ENCODE peak calls at places on chromosomes 16 and 17, in nine cellular contexts. G, H, Q, R, M, N, C, Z and L are unnamed samples.
A peak's percentile ranks its signal among the peaks of the same experiment; 100 is the strongest.

GRCh38 chr16:30183961-30184429 is 593 bp downstream of the CORO1A start:
- DNase-seq in G (no peak), Z (peak; percentile 90), Q (peak; percentile 93), R (peak; percentile 37), C (no peak), H (no peak), N (no peak), M (peak; percentile 53), L (peak; percentile 77)

GRCh38 chr17:33091271-33091670 is 99.6 kb downstream of the SPACA3 start:
- DNase-seq in G (no peak), C (no peak), Z (no peak), N (no peak), Q (no peak), R (no peak), H (peak; percentile 50), M (no peak), L (no peak)

GRCh38 chr16:70572050-70572925 is 48.7 kb downstream of the SF3B3 start:
- DNase-seq in G (no peak), H (no peak), M (no peak), N (no peak), R (no peak), Z (no peak), Q (no peak), C (no peak), L (peak; percentile 46)

GRCh38 chr16:75588716-75589115 is 22.5 kb downstream of the GABARAPL2 start:
- DNase-seq in H (no peak), R (no peak), Z (no peak), M (no peak), C (no peak), G (no peak), Q (no peak), N (no peak), L (no peak)

GRCh38 chr16:49836218-49836617 is 19.7 kb downstream of the ZNF423 start:
- DNase-seq in H (no peak), Z (no peak), R (no peak), Q (no peak), N (no peak), C (no peak), G (no peak), M (no peak), L (no peak)

GRCh38 chr16:10926094-10926493 is 16.2 kb downstream of the DEXI start:
- DNase-seq in M (no peak), C (no peak), Z (no peak), Q (no peak), H (no peak), G (no peak), R (no peak), N (no peak), L (no peak)

GRCh38 chr16:70258065-70258464 is 6.3 kb upstream of the EXOSC6 start:
- DNase-seq in H (no peak), Q (no peak), M (no peak), Z (no peak), C (no peak), R (no peak), N (no peak), G (no peak), L (peak; percentile 70)

GRCh38 chr17:75636381-75637142 is 3.3 kb downstream of the SMIM5 start:
- DNase-seq in M (peak; percentile 62), H (no peak), Z (no peak), R (peak; percentile 81), Q (no peak), C (no peak), N (no peak), G (no peak), L (no peak)

GRCh38 chr16:52471650-52472370 is 75.1 kb downstream of the TOX3 start:
- DNase-seq in G (no peak), M (no peak), H (no peak), C (no peak), Q (no peak), Z (no peak), N (no peak), R (no peak), L (no peak)

GRCh38 chr16:65148804-65149203 is 26.9 kb upstream of the CDH11 start:
- DNase-seq in Z (no peak), M (no peak), C (no peak), H (no peak), G (no peak), N (no peak), R (no peak), Q (no peak), L (no peak)

GRCh38 chr17:4232168-4232813 is 31.5 kb downstream of the ANKFY1 start:
- DNase-seq in M (no peak), Z (no peak), N (no peak), Q (no peak), G (no peak), H (peak; percentile 75), C (no peak), R (no peak), L (no peak)

GRCh38 chr16:11619327-11619851 is 32.7 kb upstream of the LITAF start:
- DNase-seq in H (no peak), R (peak; percentile 58), Q (peak; percentile 57), G (no peak), N (peak; percentile 79), Z (peak; percentile 60), C (no peak), M (no peak), L (peak; percentile 76)

GRCh38 chr17:29357232-29357631 is 32.9 kb upstream of the TAOK1 start:
- DNase-seq in Z (no peak), R (no peak), Q (no peak), G (no peak), H (no peak), N (no peak), C (no peak), M (no peak), L (no peak)

GRCh38 chr17:33657181-33657580 is 364.1 kb upstream of the ASIC2 start:
- DNase-seq in N (no peak), M (no peak), H (no peak), C (no peak), Z (no peak), R (no peak), Q (no peak), G (no peak), L (no peak)

GRCh38 chr17:30570596-30571265 is 93.5 kb downstream of the GOSR1 start:
- DNase-seq in Z (no peak), R (no peak), C (no peak), H (no peak), M (no peak), Q (no peak), N (no peak), G (no peak), L (no peak)

DNA sequence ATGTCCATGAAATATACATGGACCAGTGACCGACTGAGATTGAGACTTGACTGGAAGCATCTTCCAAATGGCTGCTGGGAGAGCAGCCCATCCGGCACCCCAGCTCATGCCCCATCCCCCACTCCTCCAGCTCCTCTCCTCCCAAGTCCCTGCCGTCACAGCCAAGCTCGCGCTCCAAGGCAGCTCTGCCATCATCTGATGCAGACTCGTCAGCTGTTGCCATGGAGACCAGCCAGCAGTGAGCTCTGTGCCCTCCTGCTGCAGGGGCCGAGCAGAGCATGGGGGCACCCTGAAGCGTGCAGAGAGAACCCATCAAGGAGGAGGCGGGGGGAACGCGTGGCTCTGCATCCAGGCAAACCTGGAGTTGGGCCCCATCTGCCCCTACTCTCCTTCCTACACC is 74.5 kb upstream of the TNRC6C start:
- DNase-seq in Z (peak; percentile 47), R (peak; percentile 38), H (peak; percentile 26), G (no peak), N (no peak), Q (peak; percentile 62), M (no peak), C (no peak), L (no peak)
- H3K4me3 ChIP-seq in Z (no peak overlapping the region), R (no peak overlapping the region), H (no peak overlapping the region), G (no peak overlapping the region), N (no peak overlapping the region), Q (no peak overlapping the region), M (no peak overlapping the region), C (no peak overlapping the region), L (no peak overlapping the region)

GRCh38 chr17:42670199-42670924 is 6.4 kb downstream of the PLEKHH3 start:
- DNase-seq in N (no peak), C (no peak), M (no peak), G (no peak), R (no peak), Z (peak; percentile 61), Q (peak; percentile 43), H (no peak), L (no peak)

GRCh38 chr17:42673266-42673884 is 3.4 kb downstream of the PLEKHH3 start:
- DNase-seq in R (no peak), H (no peak), Q (no peak), C (no peak), M (no peak), G (no peak), Z (no peak), N (no peak), L (no peak)

GRCh38 chr17:42670925-42671657 is 5.7 kb downstream of the PLEKHH3 start:
- DNase-seq in M (no peak), N (no peak), G (no peak), R (no peak), C (no peak), H (no peak), Q (no peak), Z (no peak), L (no peak)

GRCh38 chr17:42673885-42674754 is 2.7 kb downstream of the PLEKHH3 start:
- DNase-seq in N (no peak), Z (peak; percentile 42), G (no peak), C (no peak), M (peak; percentile 45), Q (no peak), R (peak; percentile 87), H (peak; percentile 31), L (peak; percentile 90)

DNA sequence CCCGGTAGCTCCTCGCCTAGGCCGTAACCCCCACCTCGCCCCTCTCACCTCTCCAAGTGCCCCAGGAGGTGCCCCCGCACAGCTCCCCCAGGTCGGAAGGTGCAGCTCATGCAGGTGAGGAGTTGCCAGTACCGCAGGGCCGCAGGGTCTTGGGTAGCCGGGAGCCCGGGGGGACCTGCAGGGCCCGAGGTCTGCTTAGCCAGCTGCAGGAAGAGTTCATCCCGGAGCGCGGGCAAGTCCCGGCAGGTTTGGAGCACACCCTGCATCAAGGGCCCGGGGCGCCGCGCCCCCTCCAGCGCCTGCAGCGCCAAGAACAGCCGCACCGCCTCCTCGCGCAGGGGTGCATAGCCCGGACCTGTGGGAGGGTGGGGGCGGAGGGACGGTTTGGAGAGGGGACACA is 4.8 kb downstream of the PLEKHH3 start:
- DNase-seq in R (no peak), H (no peak), Z (no peak), Q (no peak), N (no peak), G (no peak), M (no peak), C (no peak), L (no peak)
- H3K4me1 ChIP-seq in R (peaks cover 34% of the 10 kb centered on the region), H (peaks cover 37% of the 10 kb centered on the region), Z (peaks cover 46% of the 10 kb centered on the region), Q (peaks cover 45% of the 10 kb centered on the region), N (peaks cover 42% of the 10 kb centered on the region), G (peaks cover 66% of the 10 kb centered on the region), M (peaks cover 91% of the 10 kb centered on the region), C (peaks cover 7% of the 10 kb centered on the region), L (peaks cover 1% of the 10 kb centered on the region)

GRCh38 chr16:62755938-62756337 is 719.7 kb upstream of the CDH8 start:
- DNase-seq in G (no peak), Z (no peak), N (no peak), R (no peak), H (no peak), M (no peak), C (no peak), Q (no peak), L (no peak)
- H3K9me3 ChIP-seq in G (peaks cover 4% of the 10 kb centered on the region), Z (no peaks in the 10 kb centered on the region), N (no peaks in the 10 kb centered on the region), R (no peaks in the 10 kb centered on the region), H (no peaks in the 10 kb centered on the region), M (no peaks in the 10 kb centered on the region), C (no peaks in the 10 kb centered on the region), Q (peaks cover 2% of the 10 kb centered on the region), L (no peaks in the 10 kb centered on the region)

DNA sequence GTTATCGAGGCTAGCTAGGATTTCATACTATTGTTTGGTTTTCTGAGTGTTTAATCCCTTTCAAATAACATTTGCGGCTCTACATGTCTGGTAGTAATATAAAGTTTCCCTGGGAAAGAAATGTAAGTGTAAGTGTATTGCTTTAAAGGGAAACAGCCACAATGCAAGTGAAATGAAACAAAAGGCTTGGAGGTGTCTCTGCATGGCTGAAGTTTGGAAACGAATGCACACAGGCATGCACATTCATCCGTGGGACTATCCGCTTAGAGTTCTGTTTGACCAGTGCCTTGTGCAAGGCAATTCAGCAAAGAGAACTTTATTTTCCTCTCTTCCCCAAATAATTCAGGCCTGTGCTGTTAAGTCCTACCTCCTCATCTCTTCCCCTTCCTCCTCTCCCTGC is 56.1 kb upstream of the MRTFB start:
- DNase-seq in R (no peak), Q (no peak), H (no peak), N (no peak), C (no peak), G (no peak), M (no peak), Z (no peak), L (no peak)
- H3K4me3 ChIP-seq in R (peak overlapping the region; percentile 43), Q (no peak overlapping the region), H (no peak overlapping the region), N (no peak overlapping the region), C (no peak overlapping the region), G (peak overlapping the region; percentile 28), M (no peak overlapping the region), Z (no peak overlapping the region), L (no peak overlapping the region)